ENCODE peak calls at places on chromosomes 6 and 20, in six cellular contexts. S, G, R, P, F and V are unnamed samples.

GRCh38 chr6:104956663-104957294 is at the start of gene LIN28B:
- DNase-seq in R (peak), F (no peak), G (peak), P (no peak), S (no peak), V (no peak)

GRCh38 chr20:3751664-3752385 is 15.7 kb downstream of the ADISSP start:
- DNase-seq in G (no peak), F (peak), R (no peak), S (no peak), P (no peak), V (peak)

GRCh38 chr6:12312736-12313135 is 22.6 kb downstream of the EDN1 start:
- DNase-seq in G (no peak), P (no peak), R (no peak), F (peak), S (no peak), V (no peak)

GRCh38 chr6:114108119-114109002 is 137.4 kb upstream of the HDAC2 start:
- DNase-seq in S (peak), G (peak), F (peak), P (no peak), R (peak), V (peak)

GRCh38 chr6:157832250-157832967 is 9.4 kb downstream of the SNX9 start:
- DNase-seq in F (no peak), P (no peak), S (no peak), R (no peak), G (no peak), V (no peak)

GRCh38 chr6:16331328-16332174 is 93.2 kb downstream of the GMPR start:
- DNase-seq in F (peak), P (no peak), R (peak), S (no peak), G (peak), V (peak)

GRCh38 chr6:157368359-157369049 is 12.5 kb upstream of the ZDHHC14 start:
- DNase-seq in S (no peak), P (no peak), F (no peak), R (no peak), G (no peak), V (no peak)

GRCh38 chr6:19337103-19337502 is 500.1 kb upstream of the ID4 start:
- DNase-seq in G (no peak), R (no peak), F (no peak), P (no peak), S (no peak), V (no peak)

GRCh38 chr6:130749402-130749801 is 77.8 kb upstream of the SMLR1 start:
- DNase-seq in P (no peak), S (no peak), R (peak), F (no peak), G (no peak), V (no peak)

GRCh38 chr6:5665173-5665572 is 341.6 kb downstream of the NRN1 start:
- DNase-seq in G (no peak), S (no peak), R (no peak), F (no peak), P (no peak), V (no peak)

GRCh38 chr20:17298751-17299150 is 71.9 kb downstream of the PCSK2 start:
- DNase-seq in F (no peak), P (no peak), R (no peak), G (no peak), S (no peak), V (no peak)

GRCh38 chr20:61030130-61030529 is 221.9 kb upstream of the CDH4 start:
- DNase-seq in S (no peak), R (no peak), P (no peak), G (no peak), F (no peak), V (no peak)

GRCh38 chr6:43962458-43962857 is 164.8 kb downstream of the MRPL14 start:
- DNase-seq in P (no peak), G (no peak), S (no peak), F (no peak), R (no peak), V (no peak)

GRCh38 chr6:68958327-68958726 is 323.2 kb downstream of the ADGRB3 start:
- DNase-seq in S (no peak), G (no peak), P (no peak), F (no peak), R (peak), V (peak)

GRCh38 chr20:46639587-46639986 is 11.7 kb downstream of the SLC13A3 start:
- DNase-seq in S (no peak), P (no peak), G (no peak), R (no peak), F (no peak), V (no peak)

GRCh38 chr20:36303831-36304230 is 2.3 kb upstream of the DLGAP4 start:
- DNase-seq in P (no peak), S (no peak), R (no peak), G (no peak), F (no peak), V (no peak)

GRCh38 chr6:139882977-139883728 is 508.7 kb upstream of the CITED2 start:
- DNase-seq in F (no peak), G (no peak), S (no peak), P (no peak), R (peak), V (no peak)

GRCh38 chr20:47956261-47956995 is 171.1 kb upstream of the SULF2 start:
- DNase-seq in R (no peak), G (no peak), F (no peak), S (no peak), P (no peak), V (no peak)

GRCh38 chr6:50102676-50103075 is 52.9 kb upstream of the DEFB112 start:
- DNase-seq in P (no peak), R (no peak), F (no peak), G (no peak), S (no peak), V (no peak)

GRCh38 chr20:6637160-6637579 is 130.3 kb upstream of the BMP2 start:
- DNase-seq in F (no peak), P (no peak), R (no peak), S (no peak), G (no peak), V (no peak)

GRCh38 chr20:15176929-15177328 is 839.5 kb upstream of the FLRT3 start:
- DNase-seq in R (no peak), G (no peak), F (no peak), S (no peak), P (no peak), V (no peak)

GRCh38 chr6:116015560-116015959 is 45.1 kb downstream of the FRK start:
- DNase-seq in G (no peak), F (no peak), R (no peak), P (no peak), S (no peak), V (no peak)

GRCh38 chr6:134741193-134741521 is 208.7 kb downstream of the ALDH8A1 start:
- DNase-seq in F (no peak), R (no peak), G (no peak), P (no peak), S (no peak), V (peak)

GRCh38 chr6:36930483-36930882 is 24.1 kb upstream of the PI16 start:
- DNase-seq in F (no peak), G (no peak), R (no peak), S (no peak), P (no peak), V (no peak)

GRCh38 chr6:157323114-157323923 is at the start of gene TMEM242:
- DNase-seq in R (peak), S (peak), P (peak), F (peak), G (peak), V (peak)

GRCh38 chr6:105892577-105893262 is 193.4 kb upstream of the PRDM1 start:
- DNase-seq in F (no peak), G (peak), R (peak), S (no peak), P (peak), V (no peak)

GRCh38 chr6:170247178-170247701 is 43.6 kb downstream of the DLL1 start:
- DNase-seq in F (no peak), R (no peak), G (no peak), S (no peak), P (no peak), V (no peak)

GRCh38 chr20:33239418-33239817 is 3.6 kb downstream of the BPIFA1 start:
- DNase-seq in R (no peak), P (no peak), F (no peak), G (no peak), S (no peak), V (no peak)

DNA sequence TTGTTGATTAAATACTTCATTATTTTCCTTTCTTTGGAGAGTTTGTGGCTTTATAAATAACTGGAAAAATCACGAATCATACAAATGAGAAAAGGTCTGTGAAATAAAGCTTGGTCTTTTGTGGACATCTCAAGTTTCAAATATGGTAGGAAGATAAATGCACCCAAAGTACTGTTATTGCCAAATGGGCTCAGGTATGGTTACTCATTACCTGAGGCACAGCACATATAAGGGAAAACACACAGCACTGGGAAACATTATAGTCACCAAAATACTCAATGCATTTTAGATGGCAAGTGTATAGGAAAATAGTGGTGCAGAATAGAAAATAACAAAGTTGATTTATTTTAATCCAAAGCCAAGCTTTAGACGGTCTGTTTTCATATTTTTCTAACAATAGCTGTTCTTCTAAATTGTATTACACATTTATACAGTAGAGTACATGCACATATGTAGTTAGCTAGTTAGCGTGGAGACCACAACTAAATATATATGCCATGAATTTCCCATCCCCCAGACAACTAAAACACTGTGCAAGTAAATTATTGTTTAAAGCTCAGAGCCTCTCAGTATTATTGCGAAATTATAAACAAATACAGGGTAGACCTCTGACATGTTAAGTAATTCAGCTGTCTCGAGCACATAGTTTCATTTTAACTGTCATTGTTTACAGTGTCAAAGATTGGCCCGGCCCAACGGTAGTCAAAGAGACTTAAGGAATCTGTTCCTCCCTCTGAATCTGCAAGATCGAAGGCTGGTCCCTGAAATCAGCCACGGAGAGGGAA is 335.9 kb downstream of the SYNE1 start:
- DNase-seq in P (no peak), G (no peak), F (no peak), S (no peak), R (peak), V (no peak)
- H3K9ac ChIP-seq in P (peak), G (no peak), F (peak), S (peak), R (peak), V (peak)

DNA sequence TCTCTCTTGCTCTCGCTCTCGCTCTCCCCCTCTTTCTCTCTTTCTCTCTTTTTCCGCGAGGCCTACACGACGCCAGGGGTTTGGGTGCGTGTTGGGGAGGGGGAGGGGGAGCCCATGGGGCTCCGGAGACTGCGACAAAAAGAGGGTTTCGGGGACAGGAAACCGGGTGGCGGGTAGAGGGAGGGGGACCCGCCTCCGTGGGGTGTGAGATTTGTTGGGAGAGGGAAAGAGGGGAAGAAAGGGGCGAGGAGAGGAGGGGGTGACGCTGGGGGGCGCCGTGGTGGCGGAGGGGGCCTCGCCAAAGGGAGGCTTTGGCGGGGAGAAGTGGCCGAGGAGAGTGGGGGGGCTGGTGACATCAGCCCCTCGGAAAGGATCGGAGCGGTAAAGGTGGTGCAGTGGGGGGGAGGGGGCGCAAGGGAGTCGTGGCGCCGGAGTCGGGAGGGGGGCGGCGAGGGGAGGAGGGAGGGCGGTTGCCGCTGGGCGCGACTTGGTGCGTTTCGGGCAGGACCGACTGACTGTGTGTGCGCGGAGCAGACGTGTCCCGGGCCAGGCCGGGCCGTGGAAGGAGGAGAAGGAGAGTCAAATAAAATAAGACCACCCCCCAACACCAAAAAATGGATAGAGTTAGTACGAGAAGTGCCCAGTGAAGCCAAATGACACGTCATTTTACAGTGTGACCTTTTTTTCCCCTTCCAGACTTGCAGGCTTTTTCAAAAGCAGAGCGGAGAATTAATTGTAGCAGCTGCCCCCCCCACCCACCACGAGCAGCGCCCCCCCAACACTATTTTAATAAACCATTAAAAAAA is 39.8 kb downstream of the GNAS start:
- DNase-seq in R (peak), F (peak), S (no peak), P (no peak), G (peak), V (peak)
- TF ChIP-seq POLR2AphosphoS5 in R (peak), F (peak), S (peak), P (peak), G (peak), V (no peak)

GRCh38 chr6:111710439-111710838 is 104.8 kb upstream of the TRAF3IP2 start:
- DNase-seq in R (no peak), F (no peak), P (no peak), S (no peak), G (no peak), V (no peak)

GRCh38 chr6:111710911-111711310 is 105.2 kb upstream of the TRAF3IP2 start:
- DNase-seq in G (no peak), P (no peak), F (no peak), R (no peak), S (no peak), V (no peak)

GRCh38 chr6:111711989-111712388 is 106.3 kb upstream of the TRAF3IP2 start:
- DNase-seq in P (no peak), G (no peak), S (no peak), F (no peak), R (no peak), V (no peak)

GRCh38 chr6:111712398-111712797 is 106.7 kb upstream of the TRAF3IP2 start:
- DNase-seq in G (no peak), R (no peak), S (no peak), F (no peak), P (no peak), V (no peak)

DNA sequence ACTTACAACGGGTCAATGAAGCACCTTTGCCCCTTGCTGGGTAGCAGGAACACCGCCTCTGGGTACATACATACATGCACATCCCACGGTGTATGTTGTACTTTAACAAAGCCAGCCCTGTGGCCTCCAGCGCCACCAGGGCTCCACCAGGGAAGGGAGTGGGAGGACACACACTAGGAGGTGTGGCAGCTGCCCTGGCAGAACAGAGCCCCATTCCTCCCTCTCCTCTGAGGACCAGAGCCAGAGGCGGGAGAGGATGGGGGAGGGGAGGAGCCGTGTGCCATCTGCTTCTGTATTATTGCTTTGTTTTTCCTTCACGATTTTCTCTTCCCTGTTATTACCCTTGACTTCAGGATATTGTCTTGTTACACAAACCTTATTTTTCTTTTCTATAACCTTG is 105.8 kb upstream of the TRAF3IP2 start:
- DNase-seq in S (no peak), P (no peak), R (no peak), G (no peak), F (no peak), V (peak)
- TF ChIP-seq SIN3A in S (no peak), P (no peak), R (no peak), G (no peak), F (no peak), V (no peak)

GRCh38 chr20:50175938-50176933 is 14.4 kb upstream of the CEBPB start:
- DNase-seq in G (no peak), S (no peak), F (no peak), P (no peak), R (no peak), V (no peak)

GRCh38 chr20:50174456-50174855 is 16.2 kb upstream of the CEBPB start:
- DNase-seq in R (no peak), S (no peak), P (no peak), G (no peak), F (no peak), V (no peak)

GRCh38 chr20:50169329-50169823 is 15.9 kb upstream of the PEDS1 start:
- DNase-seq in R (peak), F (peak), G (peak), P (no peak), S (no peak), V (peak)

GRCh38 chr20:50170549-50171220 is 17.2 kb upstream of the PEDS1 start:
- DNase-seq in G (peak), F (no peak), S (no peak), R (no peak), P (no peak), V (no peak)

DNA sequence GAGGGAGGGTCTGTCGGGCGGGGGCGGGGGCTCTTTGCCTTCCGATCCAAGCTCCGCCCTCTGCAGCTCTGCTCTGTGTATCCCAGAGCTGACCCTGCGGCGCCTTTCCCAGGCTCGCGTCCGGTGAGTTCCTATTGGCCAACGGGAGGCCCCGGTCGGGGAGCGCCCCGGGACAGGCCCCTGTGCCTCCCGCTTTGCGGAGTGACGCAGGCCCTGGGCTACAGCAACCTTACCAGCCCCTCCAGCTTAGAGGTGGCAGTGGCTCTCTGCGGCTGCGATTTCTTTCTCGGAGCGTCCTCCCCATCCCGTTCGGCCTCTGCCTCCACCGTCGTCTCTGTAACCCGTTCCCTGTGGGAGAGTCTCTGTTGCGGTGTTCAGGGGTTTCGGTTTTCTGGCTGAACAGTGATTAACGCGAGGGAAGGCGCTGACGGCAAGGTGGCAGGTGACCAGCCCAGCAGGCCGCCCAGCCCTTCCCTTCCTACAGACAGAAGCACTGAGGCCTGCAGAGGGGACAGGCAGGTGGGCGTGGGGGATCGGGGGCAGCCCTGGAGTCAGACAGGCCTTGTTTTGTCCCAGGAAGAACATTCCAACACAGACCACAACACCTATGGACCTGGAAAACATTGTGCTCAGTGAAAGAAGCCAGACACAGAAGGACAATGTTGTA is 18.1 kb upstream of the CEBPB start:
- DNase-seq in G (no peak), R (peak), F (peak), P (no peak), S (no peak), V (no peak)
- H3K9ac ChIP-seq in G (peak), R (peak), F (no peak), P (no peak), S (peak), V (no peak)

GRCh38 chr20:63188641-63189321 is 27.1 kb downstream of the YTHDF1 start:
- DNase-seq in P (no peak), S (no peak), G (no peak), F (no peak), R (no peak), V (no peak)
- TF ChIP-seq POLR2AphosphoS5 in P (no peak), S (no peak), G (no peak), F (no peak), R (no peak), V (no peak)